ENCODE peak calls at places on chromosome 4, in nine cellular contexts. I, S, O, G, D, N, F, Z and L are unnamed samples.

GRCh38 chr4:158020734-158021346 is 152.0 kb downstream of the GASK1B start:
- DNase-seq in I (no peak), S (no peak), O (no peak), G (no peak), D (no peak), N (no peak), F (no peak), Z (no peak), L (no peak)

GRCh38 chr4:130985371-130985770 is 1889.4 kb downstream of the C4orf33 start:
- DNase-seq in I (no peak), S (no peak), O (no peak), G (no peak), D (no peak), N (no peak), F (no peak), Z (no peak), L (no peak)

GRCh38 chr4:75547647-75548387 is 8.0 kb upstream of the ODAPH start:
- DNase-seq in I (no peak), S (no peak), O (peak), G (peak), D (peak), N (peak), F (peak), Z (no peak), L (no peak)

GRCh38 chr4:101349346-101350064 is 2.2 kb upstream of the PPP3CA start:
- DNase-seq in I (peak), S (no peak), O (peak), G (peak), D (peak), N (peak), F (peak), Z (no peak), L (no peak)

GRCh38 chr4:147480502-147480890 is 401 bp upstream of the EDNRA start:
- DNase-seq in I (no peak), S (no peak), O (no peak), G (peak), D (no peak), N (no peak), F (no peak), Z (no peak), L (no peak)

GRCh38 chr4:6601661-6602250 is 26.8 kb downstream of the MAN2B2 start:
- DNase-seq in I (no peak), S (no peak), O (no peak), G (no peak), D (no peak), N (no peak), F (no peak), Z (no peak), L (no peak)

GRCh38 chr4:94925764-94926347 is 168.1 kb downstream of the BMPR1B start:
- DNase-seq in I (no peak), S (no peak), O (no peak), G (no peak), D (no peak), N (no peak), F (no peak), Z (no peak), L (no peak)

GRCh38 chr4:110486226-110486625 is 10.3 kb downstream of the ENPEP start:
- DNase-seq in I (no peak), S (no peak), O (no peak), G (no peak), D (no peak), N (no peak), F (no peak), Z (no peak), L (no peak)

GRCh38 chr4:170226288-170226687 is 136.5 kb upstream of the AADAT start:
- DNase-seq in I (no peak), S (no peak), O (peak), G (no peak), D (no peak), N (peak), F (no peak), Z (no peak), L (no peak)

GRCh38 chr4:33063238-33063637 is 2343.1 kb downstream of the PCDH7 start:
- DNase-seq in I (no peak), S (no peak), O (no peak), G (no peak), D (no peak), N (no peak), F (no peak), Z (no peak), L (no peak)

GRCh38 chr4:128974203-128974602 is 119.1 kb downstream of the SCLT1 start:
- DNase-seq in I (no peak), S (no peak), O (no peak), G (no peak), D (no peak), N (no peak), F (no peak), Z (no peak), L (no peak)

GRCh38 chr4:138861130-138861529 is 154.5 kb upstream of the NOCT start:
- DNase-seq in I (no peak), S (no peak), O (no peak), G (no peak), D (no peak), N (no peak), F (no peak), Z (no peak), L (no peak)

GRCh38 chr4:30396772-30397475 is 323.2 kb upstream of the PCDH7 start:
- DNase-seq in I (no peak), S (no peak), O (no peak), G (no peak), D (no peak), N (no peak), F (no peak), Z (no peak), L (no peak)

GRCh38 chr4:53981066-53981465 is 83.3 kb downstream of the CHIC2 start:
- DNase-seq in I (no peak), S (no peak), O (no peak), G (no peak), D (no peak), N (no peak), F (no peak), Z (no peak), L (no peak)

GRCh38 chr4:143389543-143390195 is 53.0 kb downstream of the GAB1 start:
- DNase-seq in I (no peak), S (no peak), O (no peak), G (no peak), D (no peak), N (no peak), F (no peak), Z (no peak), L (no peak)

GRCh38 chr4:75831856-75832405 is 70.3 kb downstream of the PPEF2 start:
- DNase-seq in I (no peak), S (no peak), O (no peak), G (no peak), D (no peak), N (peak), F (no peak), Z (no peak), L (no peak)

GRCh38 chr4:66340286-66340893 is 670.1 kb upstream of the EPHA5 start:
- DNase-seq in I (no peak), S (no peak), O (no peak), G (no peak), D (no peak), N (no peak), F (no peak), Z (no peak), L (no peak)

DNA sequence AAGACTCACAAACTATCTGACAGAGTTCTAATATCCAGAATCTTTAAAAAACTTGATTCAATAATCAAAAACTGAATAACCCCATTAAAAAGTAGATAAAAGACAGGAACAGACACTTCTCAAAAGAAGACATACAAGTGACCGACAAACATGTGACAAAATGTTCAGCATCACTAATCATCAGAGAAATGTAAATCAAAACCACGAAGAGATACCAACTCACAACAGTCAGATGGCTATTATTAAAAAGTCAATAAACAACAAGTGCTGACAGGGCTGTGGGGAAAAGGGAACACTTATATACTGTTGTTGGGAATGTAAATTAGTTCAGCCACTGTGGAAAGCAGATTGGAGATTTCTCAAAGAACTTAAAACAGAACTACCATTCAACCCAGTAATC is 138.1 kb upstream of the RASGEF1B start:
- DNase-seq in I (no peak), S (no peak), O (no peak), G (no peak), D (no peak), N (no peak), F (no peak), Z (no peak), L (no peak)
- TF ChIP-seq POLR2A in I (no peak), S (no peak), O (no peak), G (no peak), D (no peak), N (no peak), F (no peak), Z (no peak), L (no peak)

GRCh38 chr4:10075953-10076391 is 40.6 kb downstream of the WDR1 start:
- DNase-seq in I (no peak), S (no peak), O (peak), G (peak), D (no peak), N (peak), F (no peak), Z (no peak), L (no peak)

GRCh38 chr4:10072420-10073017 is 44.1 kb downstream of the WDR1 start:
- DNase-seq in I (no peak), S (no peak), O (no peak), G (no peak), D (no peak), N (no peak), F (no peak), Z (no peak), L (no peak)

GRCh38 chr4:10075158-10075863 is 41.3 kb downstream of the WDR1 start:
- DNase-seq in I (no peak), S (no peak), O (peak), G (peak), D (no peak), N (peak), F (no peak), Z (no peak), L (no peak)

GRCh38 chr4:10074076-10074766 is 42.4 kb downstream of the WDR1 start:
- DNase-seq in I (no peak), S (no peak), O (no peak), G (no peak), D (no peak), N (peak), F (no peak), Z (no peak), L (no peak)

GRCh38 chr4:10074767-10075105 is 41.9 kb downstream of the WDR1 start:
- DNase-seq in I (no peak), S (peak), O (peak), G (no peak), D (no peak), N (peak), F (no peak), Z (peak), L (peak)
- TF ChIP-seq POLR2A in I (no peak), S (no peak), O (no peak), G (no peak), D (no peak), N (no peak), F (no peak), Z (no peak), L (no peak)

GRCh38 chr4:48340905-48341775 is at the start of gene SLAIN2:
- DNase-seq in I (peak), S (peak), O (peak), G (peak), D (peak), N (peak), F (peak), Z (peak), L (peak)
- TF ChIP-seq POLR2A in I (peak), S (peak), O (peak), G (peak), D (peak), N (peak), F (peak), Z (peak), L (peak)

DNA sequence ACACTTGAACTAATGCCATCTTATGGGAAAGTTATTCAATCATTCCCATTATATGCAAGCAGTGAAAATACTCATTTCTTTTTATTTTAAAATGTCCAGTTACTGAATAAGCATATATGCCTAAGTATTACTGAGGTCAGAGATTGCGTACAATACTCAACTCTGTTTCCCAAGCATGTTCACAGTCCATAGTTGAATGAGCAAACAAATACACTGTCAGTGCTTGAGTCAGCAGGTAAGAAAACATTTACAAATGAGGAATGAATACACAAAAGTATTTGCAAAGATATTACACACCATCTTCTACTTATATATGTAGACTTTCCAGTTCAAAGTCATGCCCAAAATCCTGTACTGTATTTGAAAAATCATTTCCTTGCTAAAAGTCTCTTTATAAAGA is 74.1 kb downstream of the TSPAN5 start:
- DNase-seq in I (no peak), S (no peak), O (no peak), G (no peak), D (no peak), N (no peak), F (no peak), Z (no peak), L (no peak)
- TF ChIP-seq POLR2A in I (no peak), S (no peak), O (no peak), G (no peak), D (no peak), N (no peak), F (no peak), Z (no peak), L (no peak)

GRCh38 chr4:74097631-74098550 is 1.1 kb downstream of the CXCL2 start:
- DNase-seq in I (no peak), S (no peak), O (no peak), G (no peak), D (no peak), N (peak), F (no peak), Z (no peak), L (no peak)
- TF ChIP-seq POLR2A in I (no peak), S (no peak), O (peak), G (no peak), D (no peak), N (no peak), F (no peak), Z (no peak), L (peak)

GRCh38 chr4:155909615-155910226 is 6.2 kb downstream of the TDO2 start:
- DNase-seq in I (no peak), S (no peak), O (no peak), G (no peak), D (no peak), N (no peak), F (no peak), Z (no peak), L (no peak)

GRCh38 chr4:155911905-155912304 is 8.4 kb downstream of the TDO2 start:
- DNase-seq in I (no peak), S (no peak), O (no peak), G (no peak), D (no peak), N (no peak), F (no peak), Z (no peak), L (no peak)

GRCh38 chr4:155903453-155903852 is at the start of gene TDO2:
- DNase-seq in I (no peak), S (no peak), O (no peak), G (no peak), D (no peak), N (no peak), F (no peak), Z (no peak), L (no peak)

GRCh38 chr4:155906554-155907247 is 3.2 kb downstream of the TDO2 start:
- DNase-seq in I (no peak), S (no peak), O (peak), G (no peak), D (peak), N (no peak), F (peak), Z (no peak), L (no peak)

GRCh38 chr4:155908187-155909139 is 5.0 kb downstream of the TDO2 start:
- DNase-seq in I (no peak), S (no peak), O (no peak), G (no peak), D (no peak), N (no peak), F (no peak), Z (no peak), L (no peak)
- TF ChIP-seq POLR2A in I (no peak), S (no peak), O (no peak), G (no peak), D (no peak), N (no peak), F (no peak), Z (no peak), L (no peak)